ENCODE peak calls at places on chromosomes 13 and 19, in eight cellular contexts. D is ascending aorta; V is foreskin fibroblast; B is choroid plexus epithelial cell; G is WTC11; I is activated CD8-positive, alpha-beta T cell treated with anti-CD3 and anti-CD28 coated beads for 36 hours; U is AG09309; K is CD8-positive, alpha-beta T cell. X is an unnamed sample.

GRCh38 chr13:72495681-72496080 is 231.7 kb downstream of the MZT1 start:
- DNase-seq in B (no peak), D (no peak), V (no peak), G (no peak), U (no peak), I (no peak), K (no peak), X (no peak)

GRCh38 chr19:51372021-51372648 is 319 bp downstream of the NKG7 start:
- DNase-seq in I (no peak), D (no peak), B (no peak), G (no peak), V (no peak), U (no peak), K (no peak), X (no peak)

GRCh38 chr13:62760724-62761123 is 1345.1 kb upstream of the PCDH20 start:
- DNase-seq in G (no peak), U (no peak), B (no peak), V (no peak), D (no peak), I (no peak), K (no peak), X (no peak)

GRCh38 chr19:47036233-47036651 is 12.2 kb downstream of the TMEM160 start:
- DNase-seq in B (no peak), K (no peak), G (no peak), D (no peak), V (peak), I (peak), U (no peak), X (no peak)

GRCh38 chr19:52648336-52648990 is 10.3 kb upstream of the ZNF83 start:
- DNase-seq in V (peak), I (no peak), K (no peak), D (no peak), G (no peak), U (no peak), B (peak), X (no peak)

GRCh38 chr13:50529154-50529882 is 314.2 kb downstream of the DLEU7 start:
- DNase-seq in V (peak), I (peak), U (peak), D (no peak), G (peak), B (peak), K (no peak), X (no peak)

GRCh38 chr13:50911051-50911690 is 1.6 kb downstream of the RNASEH2B start:
- DNase-seq in D (no peak), V (peak), U (no peak), I (no peak), B (peak), G (no peak), K (no peak), X (no peak)

GRCh38 chr13:103081435-103081834 is 15.2 kb upstream of the SLC10A2 start:
- DNase-seq in U (no peak), G (no peak), D (no peak), B (no peak), K (no peak), I (no peak), V (no peak), X (no peak)

GRCh38 chr19:19488041-19488874 is 27.1 kb downstream of the TSSK6 start:
- DNase-seq in I (no peak), D (no peak), U (no peak), B (no peak), K (no peak), G (no peak), V (peak), X (no peak)

GRCh38 chr13:97028441-97029299 is 34.4 kb upstream of the OXGR1 start:
- DNase-seq in K (peak), U (no peak), D (no peak), G (peak), B (peak), I (peak), V (peak), X (peak)

GRCh38 chr13:45950343-45950995 is 98.9 kb upstream of the SIAH3 start:
- DNase-seq in I (no peak), K (no peak), V (no peak), G (no peak), U (no peak), D (no peak), B (peak), X (no peak)

GRCh38 chr13:112238436-112238995 is 137.6 kb upstream of the SPACA7 start:
- DNase-seq in K (no peak), I (no peak), D (no peak), U (no peak), G (no peak), V (no peak), B (no peak), X (no peak)

DNA sequence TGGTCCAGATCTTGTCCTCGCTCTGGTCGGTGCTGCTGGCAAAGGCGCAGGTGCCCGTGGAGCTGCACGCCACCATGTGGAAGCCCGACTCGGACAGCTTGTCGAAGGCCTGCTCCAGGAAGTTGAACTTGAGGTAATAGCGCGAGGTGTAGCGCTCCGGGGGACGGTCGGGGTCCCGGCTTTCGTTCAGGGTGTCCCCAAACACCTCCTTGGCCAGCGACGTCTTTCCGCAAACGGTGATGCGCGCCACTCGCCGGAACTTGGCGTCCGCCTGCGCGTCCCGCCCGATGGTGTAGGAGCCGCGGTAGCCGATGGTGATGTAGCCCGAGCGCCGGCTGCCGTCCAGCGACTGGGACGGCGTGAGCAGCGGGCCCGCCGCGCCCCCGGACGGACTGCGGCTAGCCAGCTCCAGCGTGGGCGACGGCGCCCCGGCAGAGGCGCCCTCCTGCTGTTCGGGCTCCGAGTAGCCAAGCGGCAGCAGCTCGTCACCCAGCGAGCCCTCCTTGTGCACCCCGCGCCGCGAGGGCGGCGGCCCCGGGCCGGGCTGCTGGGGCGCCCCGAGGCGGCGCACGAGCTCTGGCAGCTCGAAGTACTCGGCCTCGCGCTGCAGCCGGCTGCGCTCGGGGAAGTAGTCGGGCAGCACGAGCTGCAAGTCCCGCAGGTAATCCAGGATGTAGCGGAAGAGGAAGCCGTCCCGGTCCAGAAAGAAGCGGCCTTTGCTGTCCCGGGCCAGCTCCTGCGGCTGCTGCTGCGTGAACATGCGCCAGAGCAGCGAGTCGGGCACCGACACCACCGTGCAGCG is 801 bp downstream of the KCTD12 start:
- DNase-seq in I (peak), G (peak), B (peak), V (peak), D (peak), K (peak), U (no peak), X (peak)
- TF ChIP-seq CTCF in I (no peak), G (no peak), B (peak), V (peak), D (peak), K (no peak), U (peak), X (no peak)

GRCh38 chr19:33705090-33705847 is 83.5 kb downstream of the CHST8 start:
- DNase-seq in U (no peak), G (peak), K (no peak), B (no peak), D (no peak), V (no peak), I (no peak), X (no peak)
- TF ChIP-seq CTCF in U (no peak), G (no peak), K (no peak), B (no peak), D (no peak), V (no peak), I (no peak), X (no peak)

DNA sequence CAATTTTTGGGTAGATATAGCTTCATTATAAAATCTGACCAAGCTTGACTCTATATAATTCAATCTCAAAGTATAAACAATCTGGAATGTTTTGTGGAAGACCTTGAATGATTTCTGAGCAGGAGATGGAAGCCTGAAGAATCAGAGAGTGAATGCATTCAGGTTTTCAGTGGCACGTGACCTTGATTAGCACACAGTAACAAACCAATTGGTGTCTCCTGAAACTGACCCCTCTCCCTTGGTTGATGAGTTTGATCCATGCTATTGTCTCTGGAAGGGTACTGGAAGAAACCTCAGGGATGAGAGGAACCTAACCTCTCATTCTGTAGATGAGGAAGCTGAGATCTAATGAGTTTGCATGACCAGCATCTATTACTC is 39.6 kb downstream of the PCDH8 start:
- DNase-seq in D (no peak), G (no peak), I (no peak), B (no peak), U (no peak), V (no peak), K (no peak), X (no peak)
- TF ChIP-seq CTCF in D (no peak), G (no peak), I (no peak), B (no peak), U (no peak), V (no peak), K (no peak), X (no peak)

GRCh38 chr19:21166436-21166835 is 24.6 kb downstream of the ZNF431 start:
- DNase-seq in V (no peak), B (no peak), G (no peak), I (no peak), D (no peak), K (no peak), U (no peak), X (no peak)
- TF ChIP-seq CTCF in V (no peak), B (no peak), G (no peak), I (no peak), D (no peak), K (no peak), U (no peak), X (no peak)

DNA sequence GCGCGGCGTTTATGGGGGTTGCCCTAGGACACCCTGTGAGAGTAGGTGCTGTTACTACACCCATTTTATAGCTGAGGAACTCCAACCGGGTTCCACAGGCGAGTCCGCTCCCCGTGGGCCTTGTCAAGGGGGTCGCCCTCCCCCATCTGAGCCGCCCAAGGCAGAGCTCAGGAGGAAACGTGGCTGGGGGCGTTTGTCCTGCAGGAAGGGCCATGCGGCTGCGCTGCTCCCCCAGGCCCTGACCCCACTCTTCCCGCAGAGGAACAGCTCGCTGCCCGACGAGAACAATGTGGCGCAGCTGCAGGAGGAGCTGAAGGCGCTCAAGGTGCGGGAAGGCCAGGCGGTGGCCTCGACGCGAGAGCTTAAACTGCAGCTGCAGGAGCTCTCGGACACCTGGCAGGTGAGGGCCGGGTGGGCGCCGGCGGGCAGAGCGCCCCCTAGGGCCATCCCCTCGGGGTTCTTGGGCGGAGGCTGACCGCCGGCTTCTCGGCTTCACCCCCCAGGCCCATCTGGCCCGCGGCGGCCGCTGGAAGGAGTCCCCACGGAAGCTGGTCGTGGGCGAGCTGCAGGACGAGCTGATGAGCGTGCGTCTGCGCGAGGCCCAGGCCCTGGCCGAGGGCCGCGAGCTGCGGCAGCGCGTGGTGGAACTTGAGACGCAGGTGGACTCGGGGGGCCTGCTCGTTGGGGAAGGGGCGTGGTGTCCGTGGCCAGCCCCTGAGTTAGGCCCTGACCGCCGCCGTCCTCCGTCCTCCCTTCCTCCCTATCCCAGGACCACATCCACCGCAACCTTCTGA is 12.4 kb downstream of the PRR36 start:
- DNase-seq in D (no peak), I (no peak), G (peak), U (no peak), K (no peak), V (no peak), B (no peak), X (no peak)
- TF ChIP-seq CTCF in D (no peak), I (peak), G (peak), U (no peak), K (no peak), V (no peak), B (peak), X (peak)

GRCh38 chr19:1377965-1378785 is 5.5 kb upstream of the NDUFS7 start:
- DNase-seq in U (no peak), B (no peak), G (no peak), V (no peak), I (no peak), K (no peak), D (no peak), X (no peak)
- TF ChIP-seq CTCF in U (no peak), B (peak), G (no peak), V (no peak), I (no peak), K (no peak), D (no peak), X (no peak)

DNA sequence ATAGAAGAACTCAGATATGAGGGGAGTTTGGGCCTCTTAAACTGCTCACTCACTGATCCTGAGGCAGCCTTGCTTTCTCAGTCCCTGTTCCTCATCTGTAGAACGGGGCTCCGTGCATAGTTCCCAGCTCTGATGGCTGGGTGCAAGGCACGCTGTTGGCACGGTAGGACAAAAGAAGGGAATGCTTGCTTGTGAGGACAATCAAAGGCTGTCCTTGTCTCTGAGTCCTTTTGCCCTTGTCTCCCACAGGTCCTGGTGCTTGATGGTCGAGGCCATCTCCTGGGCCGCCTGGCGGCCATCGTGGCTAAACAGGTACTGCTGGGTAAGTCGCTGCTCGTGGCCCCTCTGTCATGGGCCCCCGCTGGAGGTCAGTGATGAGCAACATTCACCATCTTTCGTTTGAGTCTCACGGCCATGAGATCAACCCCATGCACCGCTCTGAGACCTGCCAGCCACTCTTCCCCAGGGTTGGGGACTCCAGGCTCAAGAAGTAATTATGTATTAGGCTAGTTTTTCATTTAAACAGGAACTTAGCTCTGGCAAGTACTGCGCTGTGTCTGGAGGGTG is 2.3 kb downstream of the RPL13A start:
- DNase-seq in G (no peak), I (peak), K (peak), V (peak), B (no peak), U (no peak), D (no peak), X (no peak)
- TF ChIP-seq CTCF in G (no peak), I (no peak), K (no peak), V (no peak), B (peak), U (no peak), D (no peak), X (no peak)

GRCh38 chr19:53942001-53942786 is 20.5 kb upstream of the CACNG8 start:
- DNase-seq in D (no peak), B (no peak), U (no peak), V (peak), G (peak), I (peak), K (no peak), X (peak)
- TF ChIP-seq CTCF in D (no peak), B (peak), U (no peak), V (no peak), G (peak), I (no peak), K (no peak), X (peak)

GRCh38 chr19:43555185-43555770 is 20.0 kb downstream of the XRCC1 start:
- DNase-seq in D (no peak), U (no peak), I (peak), K (peak), G (peak), B (peak), V (peak), X (peak)
- TF ChIP-seq CTCF in D (peak), U (peak), I (peak), K (peak), G (peak), B (peak), V (peak), X (peak)

GRCh38 chr19:49916839-49917733 is 11.9 kb upstream of the ATF5 start:
- DNase-seq in B (no peak), I (no peak), D (no peak), U (no peak), V (peak), G (peak), K (no peak), X (no peak)
- TF ChIP-seq CTCF in B (peak), I (no peak), D (no peak), U (no peak), V (no peak), G (peak), K (no peak), X (no peak)